ENCODE peak calls at places on chromosomes 6 and 20, in six cellular contexts. U is HFFc6, O is kidney, S is nephron progenitor cell, C is mesothelial cell of epicardium, B is GM13976. T is an unnamed sample.

GRCh38 chr6:73823046-73823735 is 127.2 kb downstream of the CD109 start:
- DNase-seq in U (no peak), O (no peak), S (no peak), C (no peak), B (no peak), T (no peak)

GRCh38 chr6:103800131-103800670 is 1059.5 kb downstream of the HACE1 start:
- DNase-seq in U (no peak), O (no peak), S (no peak), C (no peak), B (no peak), T (no peak)

GRCh38 chr20:24783631-24784492 is 165.2 kb upstream of the CST7 start:
- DNase-seq in U (no peak), O (peak; percentile 46), S (no peak), C (no peak), B (peak; percentile 53), T (no peak)

GRCh38 chr6:25395731-25396130 is 116.6 kb downstream of the CARMIL1 start:
- DNase-seq in U (no peak), O (no peak), S (no peak), C (no peak), B (no peak), T (no peak)

GRCh38 chr20:47529840-47530239 is 28.2 kb downstream of the NCOA3 start:
- DNase-seq in U (peak; percentile 62), O (no peak), S (no peak), C (no peak), B (no peak), T (no peak)

GRCh38 chr6:11241793-11242201 is 9.3 kb upstream of the NEDD9 start:
- DNase-seq in U (no peak), O (peak; percentile 82), S (peak; percentile 67), C (no peak), B (no peak), T (no peak)

GRCh38 chr6:53822355-53823115 is 27.7 kb downstream of the LRRC1 start:
- DNase-seq in U (no peak), O (no peak), S (no peak), C (no peak), B (no peak), T (no peak)

GRCh38 chr6:15266423-15266996 is 20.6 kb downstream of the JARID2 start:
- DNase-seq in U (no peak), O (no peak), S (no peak), C (no peak), B (no peak), T (no peak)

GRCh38 chr6:84763397-84764331 is 734 bp downstream of the TBX18 start:
- DNase-seq in U (peak; percentile 88), O (peak; percentile 81), S (peak; percentile 62), C (peak; percentile 61), B (no peak), T (no peak)

GRCh38 chr6:170253910-170254269 is 37.0 kb downstream of the DLL1 start:
- DNase-seq in U (no peak), O (no peak), S (no peak), C (no peak), B (no peak), T (no peak)

GRCh38 chr20:34834459-34834893 is 9.0 kb upstream of the NCOA6 start:
- DNase-seq in U (peak; percentile 44), O (no peak), S (no peak), C (peak; percentile 31), B (peak; percentile 51), T (no peak)

GRCh38 chr6:165906-166305 is 126.4 kb upstream of the DUSP22 start:
- DNase-seq in U (no peak), O (no peak), S (no peak), C (no peak), B (no peak), T (no peak)

GRCh38 chr6:19851273-19852089 is 14.3 kb downstream of the ID4 start:
- DNase-seq in U (peak; percentile 79), O (no peak), S (peak; percentile 40), C (no peak), B (peak; percentile 54), T (no peak)

GRCh38 chr6:106509420-106510089 is 119.7 kb downstream of the RTN4IP1 start:
- DNase-seq in U (no peak), O (no peak), S (peak; percentile 33), C (no peak), B (peak; percentile 25), T (no peak)

GRCh38 chr6:167840526-167841179 is 13.9 kb downstream of the AFDN start:
- DNase-seq in U (no peak), O (no peak), S (no peak), C (no peak), B (no peak), T (no peak)

GRCh38 chr6:3545156-3545555 is 88.3 kb upstream of the SLC22A23 start:
- DNase-seq in U (no peak), O (no peak), S (no peak), C (no peak), B (no peak), T (no peak)

GRCh38 chr6:5093231-5094015 is 8.3 kb downstream of the PPP1R3G start:
- DNase-seq in U (no peak), O (no peak), S (no peak), C (no peak), B (no peak), T (no peak)

GRCh38 chr6:5091646-5092045 is 6.5 kb downstream of the PPP1R3G start:
- DNase-seq in U (no peak), O (no peak), S (no peak), C (no peak), B (no peak), T (no peak)

GRCh38 chr6:5089821-5090449 is 4.8 kb downstream of the PPP1R3G start:
- DNase-seq in U (no peak), O (no peak), S (no peak), C (no peak), B (no peak), T (no peak)

GRCh38 chr6:5090603-5091002 is 5.5 kb downstream of the PPP1R3G start:
- DNase-seq in U (no peak), O (no peak), S (no peak), C (no peak), B (no peak), T (no peak)

GRCh38 chr6:5091210-5091609 is 6.1 kb downstream of the PPP1R3G start:
- DNase-seq in U (no peak), O (no peak), S (no peak), C (no peak), B (no peak), T (no peak)
- TF ChIP-seq CTCF in U (no peak), O (no peak), S (no peak), C (no peak), B (no peak), T (no peak)

DNA sequence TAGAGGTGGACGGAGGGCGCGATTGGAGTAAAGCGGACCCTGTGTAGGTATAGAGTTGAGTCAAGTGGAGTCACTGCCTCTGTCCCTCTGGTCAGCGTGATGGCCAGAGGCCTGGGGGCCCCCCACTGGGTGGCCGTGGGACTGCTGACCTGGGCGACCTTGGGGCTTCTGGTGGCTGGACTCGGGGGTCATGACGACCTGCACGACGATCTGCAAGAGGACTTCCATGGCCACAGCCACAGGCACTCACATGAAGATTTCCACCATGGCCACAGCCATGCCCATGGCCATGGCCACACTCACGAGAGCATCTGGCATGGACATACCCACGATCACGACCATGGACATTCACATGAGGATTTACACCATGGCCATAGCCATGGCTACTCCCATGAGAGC is 479 bp downstream of the SLC39A7 start:
- DNase-seq in U (no peak), O (no peak), S (peak; percentile 35), C (no peak), B (no peak), T (no peak)
- TF ChIP-seq CTCF in U (peak; percentile 36), O (no peak), S (no peak), C (no peak), B (no peak), T (peak; percentile 33)

GRCh38 chr6:139376054-139376355 is 1.6 kb upstream of the CITED2 start:
- DNase-seq in U (no peak), O (no peak), S (no peak), C (no peak), B (no peak), T (no peak)

GRCh38 chr6:139373928-139374356 is 506 bp downstream of the CITED2 start:
- DNase-seq in U (no peak), O (no peak), S (no peak), C (no peak), B (no peak), T (peak; percentile 68)

GRCh38 chr6:139376604-139377218 is 2.3 kb upstream of the CITED2 start:
- DNase-seq in U (peak; percentile 55), O (no peak), S (no peak), C (no peak), B (no peak), T (no peak)

GRCh38 chr6:139373154-139373927 is 1.1 kb downstream of the CITED2 start:
- DNase-seq in U (peak; percentile 84), O (peak; percentile 91), S (peak; percentile 55), C (peak; percentile 56), B (peak; percentile 53), T (peak; percentile 79)

GRCh38 chr6:139375239-139376053 is 998 bp upstream of the CITED2 start:
- DNase-seq in U (peak; percentile 98), O (peak; percentile 96), S (peak; percentile 91), C (peak; percentile 89), B (peak; percentile 80), T (peak; percentile 93)
- TF ChIP-seq CTCF in U (peak; percentile 39), O (no peak), S (no peak), C (no peak), B (no peak), T (no peak)

GRCh38 chr20:10434832-10435812 is at the start of gene SLX4IP:
- DNase-seq in U (peak; percentile 92), O (peak; percentile 97), S (peak; percentile 78), C (peak; percentile 82), B (peak; percentile 83), T (peak; percentile 89)
- TF ChIP-seq CTCF in U (no peak), O (no peak), S (no peak), C (no peak), B (no peak), T (peak; percentile 18)

GRCh38 chr6:86192123-86192522 is 549.4 kb upstream of the SYNCRIP start:
- DNase-seq in U (peak; percentile 1), O (no peak), S (no peak), C (no peak), B (no peak), T (no peak)
- TF ChIP-seq CTCF in U (peak; percentile 51), O (peak; percentile 3), S (peak; percentile 28), C (peak; percentile 33), B (no peak), T (peak; percentile 57)

DNA sequence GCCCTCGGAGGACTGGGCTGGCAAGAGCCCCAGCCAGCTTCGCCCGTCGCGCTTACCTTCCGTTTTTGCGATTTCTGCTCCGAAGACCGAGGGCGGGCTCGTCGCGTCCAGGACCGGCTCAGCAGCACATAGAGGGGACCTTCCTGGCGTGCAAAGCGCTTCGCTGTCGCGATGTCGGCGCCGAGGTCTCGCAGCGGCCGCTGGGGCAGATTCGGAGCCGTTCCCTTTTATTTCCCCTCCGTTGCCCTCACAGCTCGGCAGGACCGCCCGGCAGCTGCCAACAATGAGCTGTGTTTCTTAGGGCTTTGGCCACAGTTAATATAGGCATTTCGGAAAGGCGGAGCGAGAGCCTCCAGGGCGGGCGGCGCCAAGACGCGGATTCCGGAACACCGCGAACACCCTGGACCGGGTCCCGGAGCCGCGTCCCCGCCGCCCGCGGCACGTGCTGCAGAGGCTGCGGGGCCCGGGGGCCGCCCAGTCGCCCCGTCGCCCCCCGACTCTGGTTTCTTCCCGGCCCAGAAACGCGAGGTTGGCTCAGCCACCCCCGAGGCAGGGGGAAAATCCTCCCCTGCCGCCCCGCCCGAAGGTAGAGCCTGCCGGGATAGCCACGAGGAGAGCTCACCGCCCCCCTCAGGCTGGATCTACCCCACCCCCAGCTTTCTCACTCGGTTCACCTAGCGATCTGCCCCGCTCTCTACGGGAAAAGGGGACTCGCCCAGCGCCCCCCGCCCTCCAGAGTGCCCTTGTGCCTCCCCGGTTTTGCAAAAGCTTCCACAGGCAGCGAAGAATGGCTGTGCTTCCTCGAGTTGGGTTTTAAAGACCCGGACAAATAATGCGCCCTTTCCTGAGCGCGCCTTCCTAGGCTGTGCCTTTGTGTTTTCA is at the start of gene CITED2:
- DNase-seq in U (peak; percentile 99), O (peak; percentile 97), S (peak; percentile 93), C (peak; percentile 95), B (peak; percentile 88), T (peak; percentile 94)
- TF ChIP-seq CTCF in U (peak; percentile 39), O (no peak), S (no peak), C (no peak), B (no peak), T (peak; percentile 56)